ENCODE peak calls at places on chromosomes 3 and 15, in four cellular contexts. One of them, this sample, is unnamed. For H3K4me1, the result is how much of the 10 kb centered on the place peaks cover.

GRCh38 chr3:100893590-100893989 is 99.6 kb downstream of the ABI3BP start:
- DNase-seq in naive thymus-derived CD4-positive, alpha-beta T cell: no peak
- DNase-seq in SJCRH30: peak
- DNase-seq in hepatocyte: peak
- DNase-seq in this sample: no peak

GRCh38 chr15:75163150-75163564 is 38.5 kb upstream of the C15orf39 start:
- DNase-seq in naive thymus-derived CD4-positive, alpha-beta T cell: no peak
- DNase-seq in SJCRH30: no peak
- DNase-seq in hepatocyte: no peak
- DNase-seq in this sample: no peak

GRCh38 chr15:82918607-82919230 is 33.8 kb downstream of the HOMER2 start:
- DNase-seq in SJCRH30: no peak
- DNase-seq in naive thymus-derived CD4-positive, alpha-beta T cell: no peak
- DNase-seq in hepatocyte: no peak
- DNase-seq in this sample: no peak

GRCh38 chr3:78287085-78287484 is 1247.2 kb downstream of the ROBO2 start:
- DNase-seq in SJCRH30: no peak
- DNase-seq in hepatocyte: no peak
- DNase-seq in naive thymus-derived CD4-positive, alpha-beta T cell: no peak
- DNase-seq in this sample: no peak

GRCh38 chr3:39106281-39107055 is 959 bp downstream of the GORASP1 start:
- DNase-seq in naive thymus-derived CD4-positive, alpha-beta T cell: no peak
- DNase-seq in hepatocyte: peak
- DNase-seq in SJCRH30: no peak
- DNase-seq in this sample: no peak

GRCh38 chr15:68335251-68335650 is 57.7 kb downstream of the FEM1B start:
- DNase-seq in naive thymus-derived CD4-positive, alpha-beta T cell: no peak
- DNase-seq in SJCRH30: no peak
- DNase-seq in hepatocyte: no peak
- DNase-seq in this sample: no peak

GRCh38 chr3:130939753-130940152 is 45.9 kb downstream of the ATP2C1 start:
- DNase-seq in hepatocyte: no peak
- DNase-seq in SJCRH30: no peak
- DNase-seq in naive thymus-derived CD4-positive, alpha-beta T cell: no peak
- DNase-seq in this sample: no peak

GRCh38 chr3:193231201-193231600 is 9.8 kb upstream of the PLAAT1 start:
- DNase-seq in SJCRH30: no peak
- DNase-seq in naive thymus-derived CD4-positive, alpha-beta T cell: no peak
- DNase-seq in hepatocyte: no peak
- DNase-seq in this sample: no peak

GRCh38 chr3:190586631-190587000 is 72.7 kb downstream of the IL1RAP start:
- DNase-seq in hepatocyte: peak
- DNase-seq in naive thymus-derived CD4-positive, alpha-beta T cell: no peak
- DNase-seq in SJCRH30: no peak
- DNase-seq in this sample: no peak

GRCh38 chr3:53921296-53921695 is 29.6 kb upstream of the SELENOK start:
- DNase-seq in naive thymus-derived CD4-positive, alpha-beta T cell: no peak
- DNase-seq in hepatocyte: no peak
- DNase-seq in SJCRH30: no peak
- DNase-seq in this sample: no peak

GRCh38 chr15:60070838-60071493 is 66.9 kb downstream of the FOXB1 start:
- DNase-seq in hepatocyte: no peak
- DNase-seq in naive thymus-derived CD4-positive, alpha-beta T cell: no peak
- DNase-seq in SJCRH30: no peak
- DNase-seq in this sample: no peak

GRCh38 chr3:192090586-192090985 is 629.6 kb downstream of the PYDC2 start:
- DNase-seq in naive thymus-derived CD4-positive, alpha-beta T cell: no peak
- DNase-seq in SJCRH30: no peak
- DNase-seq in hepatocyte: no peak
- DNase-seq in this sample: no peak

GRCh38 chr3:150238995-150239612 is 169.0 kb upstream of the TSC22D2 start:
- DNase-seq in naive thymus-derived CD4-positive, alpha-beta T cell: no peak
- DNase-seq in SJCRH30: no peak
- DNase-seq in hepatocyte: peak
- DNase-seq in this sample: no peak

GRCh38 chr15:67472957-67473356 is 48.0 kb upstream of the C15orf61 start:
- DNase-seq in hepatocyte: no peak
- DNase-seq in SJCRH30: peak
- DNase-seq in naive thymus-derived CD4-positive, alpha-beta T cell: no peak
- DNase-seq in this sample: no peak

GRCh38 chr3:18087963-18088362 is 337.2 kb downstream of the SATB1 start:
- DNase-seq in naive thymus-derived CD4-positive, alpha-beta T cell: no peak
- DNase-seq in hepatocyte: no peak
- DNase-seq in SJCRH30: no peak
- DNase-seq in this sample: no peak

GRCh38 chr15:58564967-58565366 is 133.2 kb downstream of the LIPC start:
- DNase-seq in SJCRH30: no peak
- DNase-seq in naive thymus-derived CD4-positive, alpha-beta T cell: no peak
- DNase-seq in hepatocyte: no peak
- DNase-seq in this sample: no peak

GRCh38 chr3:54578417-54578816 is 349.4 kb downstream of the LRTM1 start:
- DNase-seq in hepatocyte: peak
- DNase-seq in SJCRH30: no peak
- DNase-seq in naive thymus-derived CD4-positive, alpha-beta T cell: no peak
- DNase-seq in this sample: no peak

GRCh38 chr3:139728414-139728813 is 50.6 kb upstream of the NMNAT3 start:
- DNase-seq in naive thymus-derived CD4-positive, alpha-beta T cell: no peak
- DNase-seq in hepatocyte: no peak
- DNase-seq in SJCRH30: no peak
- DNase-seq in this sample: no peak

GRCh38 chr15:35170216-35170615 is 85.1 kb upstream of the NANOGP8 start:
- DNase-seq in SJCRH30: no peak
- DNase-seq in hepatocyte: no peak
- DNase-seq in naive thymus-derived CD4-positive, alpha-beta T cell: no peak
- DNase-seq in this sample: no peak

GRCh38 chr3:71064288-71064975 is 519.1 kb downstream of the FOXP1 start:
- DNase-seq in naive thymus-derived CD4-positive, alpha-beta T cell: peak
- DNase-seq in hepatocyte: no peak
- DNase-seq in SJCRH30: peak
- DNase-seq in this sample: peak

GRCh38 chr3:14605070-14605469 is 46.5 kb upstream of the CCDC174 start:
- DNase-seq in SJCRH30: no peak
- DNase-seq in hepatocyte: peak
- DNase-seq in naive thymus-derived CD4-positive, alpha-beta T cell: no peak
- DNase-seq in this sample: no peak

GRCh38 chr3:32510075-32510724 is 7.5 kb upstream of the CMTM6 start:
- DNase-seq in hepatocyte: peak
- DNase-seq in SJCRH30: peak
- DNase-seq in naive thymus-derived CD4-positive, alpha-beta T cell: peak
- DNase-seq in this sample: no peak

GRCh38 chr3:23698652-23699313 is 107.0 kb upstream of the UBE2E1 start:
- DNase-seq in naive thymus-derived CD4-positive, alpha-beta T cell: no peak
- DNase-seq in SJCRH30: no peak
- DNase-seq in hepatocyte: no peak
- DNase-seq in this sample: no peak

GRCh38 chr15:40047413-40048154 is 8.6 kb upstream of the SRP14 start:
- DNase-seq in hepatocyte: peak
- DNase-seq in SJCRH30: no peak
- DNase-seq in naive thymus-derived CD4-positive, alpha-beta T cell: no peak
- DNase-seq in this sample: peak

GRCh38 chr3:171784937-171785336 is 25.3 kb downstream of the PLD1 start:
- DNase-seq in SJCRH30: no peak
- DNase-seq in hepatocyte: no peak
- DNase-seq in naive thymus-derived CD4-positive, alpha-beta T cell: no peak
- DNase-seq in this sample: no peak

GRCh38 chr3:124492824-124493223 is 237.4 kb upstream of the UMPS start:
- DNase-seq in hepatocyte: peak
- DNase-seq in naive thymus-derived CD4-positive, alpha-beta T cell: no peak
- DNase-seq in SJCRH30: peak
- DNase-seq in this sample: no peak

GRCh38 chr15:95556225-95556624 is 774.3 kb upstream of the NR2F2 start:
- DNase-seq in SJCRH30: no peak
- DNase-seq in naive thymus-derived CD4-positive, alpha-beta T cell: no peak
- DNase-seq in hepatocyte: no peak
- DNase-seq in this sample: no peak

GRCh38 chr3:186260726-186261125 is 101.3 kb downstream of the DGKG start:
- DNase-seq in hepatocyte: no peak
- DNase-seq in SJCRH30: no peak
- DNase-seq in naive thymus-derived CD4-positive, alpha-beta T cell: no peak
- DNase-seq in this sample: no peak
- H3K4me1 ChIP-seq in hepatocyte: under half
- H3K4me1 ChIP-seq in SJCRH30: under half
- H3K4me1 ChIP-seq in naive thymus-derived CD4-positive, alpha-beta T cell: under half
- H3K4me1 ChIP-seq in this sample: under half

GRCh38 chr3:58387650-58388546 is 45.7 kb downstream of the PDHB start:
- DNase-seq in SJCRH30: no peak
- DNase-seq in naive thymus-derived CD4-positive, alpha-beta T cell: no peak
- DNase-seq in hepatocyte: no peak
- DNase-seq in this sample: no peak
- H3K4me1 ChIP-seq in SJCRH30: under half
- H3K4me1 ChIP-seq in naive thymus-derived CD4-positive, alpha-beta T cell: under half
- H3K4me1 ChIP-seq in hepatocyte: under half
- H3K4me1 ChIP-seq in this sample: under half

DNA sequence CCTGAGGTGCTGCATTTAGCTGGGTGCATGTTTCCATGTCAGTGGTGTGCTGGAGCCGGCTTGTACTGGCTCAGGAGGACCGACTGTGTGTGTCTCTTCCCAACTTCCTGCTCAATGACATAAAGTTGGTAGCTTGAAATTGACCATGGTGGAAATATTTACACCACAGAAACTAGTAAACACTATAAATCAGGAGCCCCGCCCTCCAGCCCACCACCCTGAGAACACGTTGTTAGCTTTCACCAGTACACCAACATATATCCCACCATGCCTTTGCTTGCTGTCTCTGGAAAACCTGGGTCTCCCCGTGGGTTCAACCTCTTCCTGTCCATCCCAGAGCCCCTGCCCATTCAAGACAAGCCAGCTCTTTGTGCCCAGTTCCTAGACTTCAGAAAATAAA is 24.9 kb upstream of the RASGRF1 start:
- DNase-seq in naive thymus-derived CD4-positive, alpha-beta T cell: no peak
- DNase-seq in hepatocyte: no peak
- DNase-seq in SJCRH30: no peak
- DNase-seq in this sample: no peak
- H3K4me1 ChIP-seq in naive thymus-derived CD4-positive, alpha-beta T cell: under half
- H3K4me1 ChIP-seq in hepatocyte: under half
- H3K4me1 ChIP-seq in SJCRH30: under half
- H3K4me1 ChIP-seq in this sample: under half

GRCh38 chr15:70318594-70318993 is 220.9 kb upstream of the TLE3 start:
- DNase-seq in SJCRH30: no peak
- DNase-seq in hepatocyte: no peak
- DNase-seq in naive thymus-derived CD4-positive, alpha-beta T cell: no peak
- DNase-seq in this sample: no peak

GRCh38 chr15:70320077-70320830 is 222.5 kb upstream of the TLE3 start:
- DNase-seq in SJCRH30: no peak
- DNase-seq in naive thymus-derived CD4-positive, alpha-beta T cell: no peak
- DNase-seq in hepatocyte: no peak
- DNase-seq in this sample: no peak

GRCh38 chr15:70318996-70319465 is 221.3 kb upstream of the TLE3 start:
- DNase-seq in hepatocyte: peak
- DNase-seq in naive thymus-derived CD4-positive, alpha-beta T cell: no peak
- DNase-seq in SJCRH30: no peak
- DNase-seq in this sample: no peak

GRCh38 chr15:70321106-70321809 is 223.5 kb upstream of the TLE3 start:
- DNase-seq in SJCRH30: no peak
- DNase-seq in hepatocyte: no peak
- DNase-seq in naive thymus-derived CD4-positive, alpha-beta T cell: no peak
- DNase-seq in this sample: no peak

DNA sequence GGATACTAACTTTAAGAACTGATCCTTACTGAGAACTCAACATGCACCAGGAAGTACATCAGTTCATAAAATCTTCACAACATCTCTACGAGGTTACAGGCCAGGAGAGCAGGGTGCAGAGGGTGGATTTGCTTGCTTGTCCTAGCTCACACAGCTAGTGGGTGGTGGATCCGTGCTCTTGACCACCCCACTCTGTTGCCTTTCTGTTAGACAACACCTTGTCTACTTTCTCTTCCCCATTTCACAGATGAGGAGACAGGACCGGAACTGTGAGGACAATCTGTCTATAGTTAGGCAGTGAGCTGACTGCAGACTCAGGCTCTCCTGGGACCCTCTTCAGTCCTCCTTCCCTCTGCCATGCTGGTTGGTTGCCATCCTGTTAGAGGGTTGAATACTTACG is 221.7 kb upstream of the TLE3 start:
- DNase-seq in hepatocyte: no peak
- DNase-seq in SJCRH30: no peak
- DNase-seq in naive thymus-derived CD4-positive, alpha-beta T cell: no peak
- DNase-seq in this sample: no peak
- H3K4me1 ChIP-seq in hepatocyte: half or more
- H3K4me1 ChIP-seq in SJCRH30: under half
- H3K4me1 ChIP-seq in naive thymus-derived CD4-positive, alpha-beta T cell: under half
- H3K4me1 ChIP-seq in this sample: under half

GRCh38 chr3:111590096-111590491 is 5.1 kb downstream of the ZBED2 start:
- DNase-seq in SJCRH30: no peak
- DNase-seq in hepatocyte: no peak
- DNase-seq in naive thymus-derived CD4-positive, alpha-beta T cell: no peak
- DNase-seq in this sample: no peak

GRCh38 chr3:111592941-111593340 is 2.2 kb downstream of the ZBED2 start:
- DNase-seq in SJCRH30: no peak
- DNase-seq in hepatocyte: no peak
- DNase-seq in naive thymus-derived CD4-positive, alpha-beta T cell: no peak
- DNase-seq in this sample: no peak

GRCh38 chr3:111593666-111594065 is 1.5 kb downstream of the ZBED2 start:
- DNase-seq in naive thymus-derived CD4-positive, alpha-beta T cell: no peak
- DNase-seq in hepatocyte: no peak
- DNase-seq in SJCRH30: no peak
- DNase-seq in this sample: no peak

GRCh38 chr3:111591555-111591954 is 3.6 kb downstream of the ZBED2 start:
- DNase-seq in hepatocyte: no peak
- DNase-seq in naive thymus-derived CD4-positive, alpha-beta T cell: no peak
- DNase-seq in SJCRH30: no peak
- DNase-seq in this sample: no peak

GRCh38 chr3:111592143-111592542 is 3.0 kb downstream of the ZBED2 start:
- DNase-seq in SJCRH30: no peak
- DNase-seq in hepatocyte: no peak
- DNase-seq in naive thymus-derived CD4-positive, alpha-beta T cell: no peak
- DNase-seq in this sample: no peak
- H3K4me1 ChIP-seq in SJCRH30: under half
- H3K4me1 ChIP-seq in hepatocyte: under half
- H3K4me1 ChIP-seq in naive thymus-derived CD4-positive, alpha-beta T cell: under half
- H3K4me1 ChIP-seq in this sample: under half

DNA sequence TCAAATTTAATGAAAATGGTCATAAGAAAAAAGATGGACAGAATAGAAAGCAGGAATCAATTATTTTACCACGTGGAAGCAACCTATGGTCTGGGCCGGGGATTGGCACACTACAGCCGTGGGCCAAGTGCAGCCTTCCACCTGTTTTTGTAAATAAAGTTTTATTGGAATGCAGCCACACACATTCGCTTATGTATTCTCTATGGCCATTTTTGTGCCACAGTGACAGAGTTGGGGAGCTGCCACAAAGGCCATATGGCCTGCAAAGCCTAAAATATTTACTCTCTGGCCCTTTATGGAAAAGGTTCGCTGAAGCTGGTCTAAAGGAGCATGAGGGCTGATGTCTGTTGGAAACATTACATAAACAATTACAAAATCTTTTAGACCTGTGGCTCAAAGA is 144.8 kb downstream of the TMCO5A start:
- DNase-seq in SJCRH30: no peak
- DNase-seq in hepatocyte: no peak
- DNase-seq in naive thymus-derived CD4-positive, alpha-beta T cell: no peak
- DNase-seq in this sample: no peak
- H3K4me1 ChIP-seq in SJCRH30: under half
- H3K4me1 ChIP-seq in hepatocyte: under half
- H3K4me1 ChIP-seq in naive thymus-derived CD4-positive, alpha-beta T cell: under half
- H3K4me1 ChIP-seq in this sample: under half

GRCh38 chr3:126911162-126912026 is 71.5 kb upstream of the PLXNA1 start:
- DNase-seq in SJCRH30: peak
- DNase-seq in naive thymus-derived CD4-positive, alpha-beta T cell: peak
- DNase-seq in hepatocyte: no peak
- DNase-seq in this sample: peak
- H3K4me1 ChIP-seq in SJCRH30: half or more
- H3K4me1 ChIP-seq in naive thymus-derived CD4-positive, alpha-beta T cell: under half
- H3K4me1 ChIP-seq in hepatocyte: under half
- H3K4me1 ChIP-seq in this sample: under half